ENCODE peak calls at places on chromosomes 11 and 22, in nine cellular contexts. H is heart left ventricle; B is heart right ventricle; Q is stomach; D is CD8-positive, alpha-beta T cell; C is psoas muscle; R is iPS DF 6.9; T is mammary epithelial cell; O is SK-N-SH. N is an unnamed sample.

GRCh38 chr11:119094816-119095065 is 6.9 kb downstream of the DPAGT1 start:
- DNase-seq in H (peak; percentile 89), B (peak; percentile 85), Q (peak; percentile 88), D (no peak), C (peak; percentile 85), R (no peak), T (peak; percentile 76), O (peak; percentile 80), N (peak; percentile 82)

GRCh38 chr11:20443596-20443995 is 56.1 kb downstream of the PRMT3 start:
- DNase-seq in H (no peak), B (no peak), Q (no peak), D (no peak), C (no peak), R (no peak), T (peak; percentile 4), O (peak; percentile 17), N (peak; percentile 7)

GRCh38 chr11:85955531-85955930 is 100.3 kb downstream of the CCDC83 start:
- DNase-seq in H (no peak), B (no peak), Q (no peak), D (no peak), C (no peak), R (no peak), T (no peak), O (no peak), N (no peak)

GRCh38 chr11:75827562-75827961 is 12.6 kb downstream of the UVRAG start:
- DNase-seq in H (no peak), B (no peak), Q (no peak), D (no peak), C (no peak), R (no peak), T (no peak), O (no peak), N (no peak)

GRCh38 chr11:61083601-61084147 is 18.6 kb upstream of the CD5 start:
- DNase-seq in H (no peak), B (no peak), Q (no peak), D (peak; percentile 59), C (no peak), R (no peak), T (no peak), O (no peak), N (no peak)

GRCh38 chr11:73195191-73196007 is 22.7 kb upstream of the P2RY2 start:
- DNase-seq in H (no peak), B (no peak), Q (peak; percentile 22), D (no peak), C (no peak), R (no peak), T (peak; percentile 98), O (no peak), N (no peak)

GRCh38 chr11:67344264-67344663 is 9.1 kb downstream of the POLD4 start:
- DNase-seq in H (no peak), B (no peak), Q (no peak), D (peak; percentile 34), C (no peak), R (no peak), T (no peak), O (no peak), N (no peak)

GRCh38 chr11:75246006-75246672 is 5.6 kb downstream of the TPBGL start:
- DNase-seq in H (no peak), B (no peak), Q (no peak), D (no peak), C (no peak), R (no peak), T (no peak), O (peak; percentile 4), N (no peak)

GRCh38 chr22:42837556-42837955 is 19.5 kb downstream of the ARFGAP3 start:
- DNase-seq in H (no peak), B (no peak), Q (no peak), D (no peak), C (no peak), R (no peak), T (no peak), O (no peak), N (no peak)

GRCh38 chr11:97009613-97010012 is 619.8 kb downstream of the JRKL start:
- DNase-seq in H (no peak), B (no peak), Q (no peak), D (no peak), C (no peak), R (no peak), T (no peak), O (no peak), N (no peak)

DNA sequence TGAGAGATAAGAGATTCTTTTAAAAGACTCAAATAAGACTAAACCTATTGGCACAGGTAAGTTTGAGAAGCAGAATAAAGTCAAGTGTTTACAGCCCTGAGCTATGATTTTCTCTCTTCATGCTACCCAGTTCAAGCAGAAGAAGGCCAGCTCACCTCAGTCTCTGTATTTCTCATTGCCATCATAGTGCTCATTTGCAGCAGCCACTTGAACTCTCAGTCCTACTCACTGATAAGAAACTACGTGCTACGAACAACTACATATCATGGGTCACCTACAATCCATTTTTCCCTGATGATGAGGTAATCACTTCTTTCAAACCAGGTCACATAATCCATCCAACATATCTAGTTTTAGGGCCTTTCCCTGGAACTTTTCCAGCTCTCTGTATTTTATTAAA is 617.5 kb downstream of the JRKL start:
- DNase-seq in H (no peak), B (no peak), Q (no peak), D (no peak), C (no peak), R (no peak), T (no peak), O (no peak), N (no peak)
- H3K36me3 ChIP-seq in H (no peaks in the 10 kb centered on the region), B (no peaks in the 10 kb centered on the region), Q (no peaks in the 10 kb centered on the region), D (no peaks in the 10 kb centered on the region), C (no peaks in the 10 kb centered on the region), R (no peaks in the 10 kb centered on the region), T (no peaks in the 10 kb centered on the region), O (no peaks in the 10 kb centered on the region), N (no peaks in the 10 kb centered on the region)

GRCh38 chr11:112666253-112666652 is 295.0 kb upstream of the NCAM1 start:
- DNase-seq in H (no peak), B (no peak), Q (no peak), D (no peak), C (no peak), R (no peak), T (no peak), O (no peak), N (no peak)

GRCh38 chr11:112665291-112665690 is 295.9 kb upstream of the NCAM1 start:
- DNase-seq in H (no peak), B (no peak), Q (no peak), D (no peak), C (no peak), R (no peak), T (no peak), O (no peak), N (no peak)

GRCh38 chr11:112670806-112671570 is 290.2 kb upstream of the NCAM1 start:
- DNase-seq in H (no peak), B (no peak), Q (no peak), D (no peak), C (no peak), R (no peak), T (no peak), O (no peak), N (no peak)
- H3K4me3 ChIP-seq in H (no peak overlapping the region), B (no peak overlapping the region), Q (no peak overlapping the region), D (no peak overlapping the region), C (no peak overlapping the region), R (no peak overlapping the region), T (no peak overlapping the region), O (no peak overlapping the region), N (no peak overlapping the region)

GRCh38 chr11:111538407-111539114 is 2.0 kb upstream of the LAYN start:
- DNase-seq in H (no peak), B (no peak), Q (no peak), D (no peak), C (no peak), R (no peak), T (peak; percentile 72), O (no peak), N (no peak)

GRCh38 chr11:111540114-111540920 is at the start of gene LAYN:
- DNase-seq in H (peak; percentile 62), B (peak; percentile 49), Q (peak; percentile 28), D (peak; percentile 59), C (peak; percentile 56), R (no peak), T (no peak), O (peak; percentile 86), N (peak; percentile 86)

GRCh38 chr11:111535281-111535680 is 5.2 kb upstream of the LAYN start:
- DNase-seq in H (no peak), B (no peak), Q (no peak), D (no peak), C (no peak), R (no peak), T (no peak), O (no peak), N (no peak)

GRCh38 chr11:111539426-111540113 is 950 bp upstream of the LAYN start:
- DNase-seq in H (no peak), B (no peak), Q (no peak), D (peak; percentile 15), C (no peak), R (no peak), T (no peak), O (no peak), N (peak; percentile 31)

GRCh38 chr11:111537336-111537860 is 3.1 kb upstream of the LAYN start:
- DNase-seq in H (no peak), B (no peak), Q (no peak), D (no peak), C (no peak), R (no peak), T (no peak), O (no peak), N (peak; percentile 29)
- H3K27me3 ChIP-seq in H (peaks cover 34% of the 10 kb centered on the region), B (peaks cover 27% of the 10 kb centered on the region), Q (peaks cover 36% of the 10 kb centered on the region), D (no peaks in the 10 kb centered on the region), C (no peaks in the 10 kb centered on the region), R (peaks cover 22% of the 10 kb centered on the region), T (no peaks in the 10 kb centered on the region), O (no peaks in the 10 kb centered on the region), N (peaks cover 38% of the 10 kb centered on the region)

GRCh38 chr11:36598051-36598450 is at the start of gene RAG2:
- DNase-seq in H (no peak), B (no peak), Q (no peak), D (no peak), C (no peak), R (no peak), T (no peak), O (peak; percentile 50), N (no peak)

GRCh38 chr11:36602143-36602542 is 4.1 kb upstream of the RAG2 start:
- DNase-seq in H (no peak), B (no peak), Q (no peak), D (no peak), C (no peak), R (no peak), T (no peak), O (no peak), N (no peak)

GRCh38 chr11:36596880-36597279 is 1.2 kb downstream of the RAG2 start:
- DNase-seq in H (no peak), B (no peak), Q (no peak), D (no peak), C (no peak), R (no peak), T (no peak), O (no peak), N (no peak)

GRCh38 chr11:36600155-36600554 is 2.1 kb upstream of the RAG2 start:
- DNase-seq in H (no peak), B (no peak), Q (no peak), D (no peak), C (no peak), R (no peak), T (no peak), O (no peak), N (peak; percentile 16)

DNA sequence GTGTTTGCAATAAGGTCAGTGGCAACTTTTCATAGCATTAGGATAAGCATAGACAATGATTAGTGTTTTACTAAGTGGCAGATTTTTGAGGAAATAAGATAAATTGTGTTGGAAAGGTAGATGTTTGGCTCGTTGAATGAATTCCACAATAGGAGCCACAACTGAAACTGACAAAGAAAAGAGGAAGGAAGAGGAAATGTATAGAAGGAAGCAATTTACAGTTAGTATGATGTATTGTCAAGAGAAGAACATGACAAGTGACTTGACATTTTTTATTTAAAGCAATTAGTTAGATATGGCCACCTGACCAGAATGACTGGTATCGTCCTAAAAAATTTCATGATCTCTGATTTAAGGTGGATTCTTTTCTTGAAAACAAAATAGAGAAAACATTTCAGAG is 3.1 kb upstream of the RAG2 start:
- DNase-seq in H (no peak), B (no peak), Q (no peak), D (no peak), C (no peak), R (no peak), T (no peak), O (no peak), N (no peak)
- H3K36me3 ChIP-seq in H (no peaks in the 10 kb centered on the region), B (no peaks in the 10 kb centered on the region), Q (no peaks in the 10 kb centered on the region), D (no peaks in the 10 kb centered on the region), C (no peaks in the 10 kb centered on the region), R (no peaks in the 10 kb centered on the region), T (no peaks in the 10 kb centered on the region), O (no peaks in the 10 kb centered on the region), N (no peaks in the 10 kb centered on the region)

N was measured in H7.